ENCODE peak calls at places on chromosomes 13 and 19, in four cellular contexts. V is NCI-H1048, T is HuH-7, H is HT1080. A is an unnamed sample.

GRCh38 chr13:102697264-102697663 is 2.4 kb upstream of the METTL21C start:
- DNase-seq in T (no peak), H (no peak), V (no peak), A (no peak)

GRCh38 chr13:106612688-106613087 is 44.8 kb upstream of the ARGLU1 start:
- DNase-seq in H (no peak), V (no peak), T (no peak), A (peak)

GRCh38 chr13:42078113-42078769 is 29.8 kb downstream of the DGKH start:
- DNase-seq in T (peak), V (no peak), H (no peak), A (no peak)

GRCh38 chr13:113888701-113889330 is 24.9 kb upstream of the GAS6 start:
- DNase-seq in T (no peak), H (no peak), V (no peak), A (no peak)

GRCh38 chr19:16895467-16896097 is 6.8 kb downstream of the F2RL3 start:
- DNase-seq in T (no peak), H (no peak), V (no peak), A (no peak)

GRCh38 chr13:48156466-48156865 is 61.6 kb upstream of the MED4 start:
- DNase-seq in V (no peak), T (no peak), H (peak), A (no peak)

GRCh38 chr13:99308481-99309087 is 1.4 kb upstream of the GPR183 start:
- DNase-seq in H (no peak), V (no peak), T (no peak), A (peak)

GRCh38 chr19:32464279-32464678 is 58.7 kb downstream of the DPY19L3 start:
- DNase-seq in V (no peak), T (no peak), H (no peak), A (peak)

GRCh38 chr13:110306340-110306959 is 507 bp downstream of the COL4A1 start:
- DNase-seq in V (no peak), H (peak), T (no peak), A (peak)

GRCh38 chr19:54209058-54209747 is 8.5 kb downstream of the RPS9 start:
- DNase-seq in T (no peak), H (no peak), V (no peak), A (no peak)

GRCh38 chr19:47613165-47614146 is 4.5 kb downstream of the BICRA start:
- DNase-seq in V (no peak), T (no peak), H (peak), A (peak)

GRCh38 chr13:76868451-76868850 is 17.8 kb downstream of the KCTD12 start:
- DNase-seq in H (no peak), T (no peak), V (no peak), A (no peak)

GRCh38 chr13:47459512-47459911 is 541.6 kb downstream of the SUCLA2 start:
- DNase-seq in V (no peak), H (peak), T (no peak), A (peak)

GRCh38 chr19:45245826-45246225 is 619 bp upstream of the EXOC3L2 start:
- DNase-seq in H (no peak), T (no peak), V (no peak), A (no peak)

GRCh38 chr13:106033634-106034033 is 501.8 kb downstream of the EFNB2 start:
- DNase-seq in H (no peak), T (peak), V (no peak), A (peak)

GRCh38 chr13:98468929-98469328 is 108.0 kb downstream of the STK24 start:
- DNase-seq in T (no peak), H (no peak), V (no peak), A (no peak)

GRCh38 chr13:106373304-106373988 is 162.0 kb downstream of the EFNB2 start:
- DNase-seq in H (no peak), T (no peak), V (no peak), A (no peak)

GRCh38 chr19:39846678-39847486 is 703 bp upstream of the FBL start:
- DNase-seq in V (no peak), H (no peak), T (no peak), A (peak)

GRCh38 chr19:33798701-33799111 is 2.0 kb downstream of the KCTD15 start:
- DNase-seq in H (no peak), T (no peak), V (no peak), A (no peak)

GRCh38 chr13:79724348-79725103 is 243.6 kb downstream of the NDFIP2 start:
- DNase-seq in V (no peak), T (peak), H (no peak), A (no peak)

A was measured in GM23248.